ENCODE peak calls at places on chromosomes 5 and 9, in seven cellular contexts. One of them, this sample, is unnamed.

GRCh38 chr5:78627175-78627574 is 21.4 kb downstream of the LHFPL2 start:
- DNase-seq in HepG2: no peak
- DNase-seq in GM12878: no peak
- DNase-seq in HCT116: no peak
- DNase-seq in SK-N-SH: no peak
- DNase-seq in H1: no peak
- DNase-seq in K562: peak; percentile 37
- DNase-seq in this sample: no peak

GRCh38 chr9:121222524-121223171 is 21.0 kb upstream of the RAB14 start:
- DNase-seq in HepG2: peak; percentile 49
- DNase-seq in GM12878: no peak
- DNase-seq in HCT116: peak; percentile 54
- DNase-seq in SK-N-SH: peak; percentile 42
- DNase-seq in H1: no peak
- DNase-seq in K562: peak; percentile 42
- DNase-seq in this sample: no peak

GRCh38 chr5:79285833-79286232 is 49.9 kb downstream of the JMY start:
- DNase-seq in HepG2: no peak
- DNase-seq in GM12878: no peak
- DNase-seq in HCT116: no peak
- DNase-seq in SK-N-SH: no peak
- DNase-seq in H1: no peak
- DNase-seq in K562: no peak
- DNase-seq in this sample: no peak

GRCh38 chr9:129174724-129175514 is 3.1 kb downstream of the IER5L start:
- DNase-seq in HepG2: peak; percentile 57
- DNase-seq in GM12878: no peak
- DNase-seq in HCT116: peak; percentile 65
- DNase-seq in SK-N-SH: peak; percentile 88
- DNase-seq in H1: peak; percentile 77
- DNase-seq in K562: peak; percentile 81
- DNase-seq in this sample: no peak

GRCh38 chr9:27125030-27125429 is 16.0 kb downstream of the TEK start:
- DNase-seq in HepG2: no peak
- DNase-seq in GM12878: no peak
- DNase-seq in HCT116: peak; percentile 7
- DNase-seq in SK-N-SH: no peak
- DNase-seq in H1: no peak
- DNase-seq in K562: no peak
- DNase-seq in this sample: no peak

GRCh38 chr9:99732715-99733114 is 89.0 kb upstream of the NR4A3 start:
- DNase-seq in HepG2: no peak
- DNase-seq in GM12878: no peak
- DNase-seq in HCT116: no peak
- DNase-seq in SK-N-SH: no peak
- DNase-seq in H1: no peak
- DNase-seq in K562: no peak
- DNase-seq in this sample: no peak

GRCh38 chr9:72292184-72292787 is 72.7 kb downstream of the ZFAND5 start:
- DNase-seq in HepG2: peak; percentile 30
- DNase-seq in GM12878: no peak
- DNase-seq in HCT116: no peak
- DNase-seq in SK-N-SH: peak; percentile 27
- DNase-seq in H1: no peak
- DNase-seq in K562: no peak
- DNase-seq in this sample: no peak

GRCh38 chr5:111070272-111071134 is 1.0 kb upstream of the TSLP start:
- DNase-seq in HepG2: no peak
- DNase-seq in GM12878: no peak
- DNase-seq in HCT116: no peak
- DNase-seq in SK-N-SH: no peak
- DNase-seq in H1: peak; percentile 74
- DNase-seq in K562: no peak
- DNase-seq in this sample: no peak

GRCh38 chr9:128771094-128771721 is 519 bp downstream of the ZER1 start:
- DNase-seq in HepG2: no peak
- DNase-seq in GM12878: no peak
- DNase-seq in HCT116: no peak
- DNase-seq in SK-N-SH: no peak
- DNase-seq in H1: no peak
- DNase-seq in K562: no peak
- DNase-seq in this sample: no peak

GRCh38 chr9:13614060-13614459 is 334.6 kb upstream of the MPDZ start:
- DNase-seq in HepG2: no peak
- DNase-seq in GM12878: no peak
- DNase-seq in HCT116: no peak
- DNase-seq in SK-N-SH: peak; percentile 29
- DNase-seq in H1: no peak
- DNase-seq in K562: no peak
- DNase-seq in this sample: no peak

GRCh38 chr9:106868565-106868964 is 5.6 kb downstream of the ZNF462 start:
- DNase-seq in HepG2: no peak
- DNase-seq in GM12878: no peak
- DNase-seq in HCT116: no peak
- DNase-seq in SK-N-SH: no peak
- DNase-seq in H1: no peak
- DNase-seq in K562: no peak
- DNase-seq in this sample: no peak

GRCh38 chr9:17750285-17750684 is 171.4 kb downstream of the SH3GL2 start:
- DNase-seq in HepG2: no peak
- DNase-seq in GM12878: no peak
- DNase-seq in HCT116: no peak
- DNase-seq in SK-N-SH: no peak
- DNase-seq in H1: no peak
- DNase-seq in K562: no peak
- DNase-seq in this sample: no peak

GRCh38 chr9:96646081-96646991 is 8.8 kb downstream of the PRXL2C start:
- DNase-seq in HepG2: no peak
- DNase-seq in GM12878: no peak
- DNase-seq in HCT116: no peak
- DNase-seq in SK-N-SH: no peak
- DNase-seq in H1: no peak
- DNase-seq in K562: no peak
- DNase-seq in this sample: no peak

GRCh38 chr5:85334-85995 is 6.5 kb upstream of the PLEKHG4B start:
- DNase-seq in HepG2: no peak
- DNase-seq in GM12878: no peak
- DNase-seq in HCT116: no peak
- DNase-seq in SK-N-SH: no peak
- DNase-seq in H1: no peak
- DNase-seq in K562: peak; percentile 3
- DNase-seq in this sample: no peak

GRCh38 chr9:33232866-33233265 is 7.1 kb upstream of the SPINK4 start:
- DNase-seq in HepG2: no peak
- DNase-seq in GM12878: no peak
- DNase-seq in HCT116: no peak
- DNase-seq in SK-N-SH: no peak
- DNase-seq in H1: no peak
- DNase-seq in K562: no peak
- DNase-seq in this sample: no peak

GRCh38 chr5:90843443-90843842 is 284.8 kb downstream of the ADGRV1 start:
- DNase-seq in HepG2: no peak
- DNase-seq in GM12878: no peak
- DNase-seq in HCT116: no peak
- DNase-seq in SK-N-SH: no peak
- DNase-seq in H1: no peak
- DNase-seq in K562: no peak
- DNase-seq in this sample: no peak

GRCh38 chr5:139150359-139150999 is 47.7 kb downstream of the SIL1 start:
- DNase-seq in HepG2: no peak
- DNase-seq in GM12878: no peak
- DNase-seq in HCT116: no peak
- DNase-seq in SK-N-SH: no peak
- DNase-seq in H1: no peak
- DNase-seq in K562: no peak
- DNase-seq in this sample: no peak

GRCh38 chr9:36023260-36024048 is 13.3 kb upstream of the RECK start:
- DNase-seq in HepG2: peak; percentile 39
- DNase-seq in GM12878: peak; percentile 15
- DNase-seq in HCT116: peak; percentile 59
- DNase-seq in SK-N-SH: peak; percentile 68
- DNase-seq in H1: peak; percentile 83
- DNase-seq in K562: peak; percentile 34
- DNase-seq in this sample: peak; percentile 74

DNA sequence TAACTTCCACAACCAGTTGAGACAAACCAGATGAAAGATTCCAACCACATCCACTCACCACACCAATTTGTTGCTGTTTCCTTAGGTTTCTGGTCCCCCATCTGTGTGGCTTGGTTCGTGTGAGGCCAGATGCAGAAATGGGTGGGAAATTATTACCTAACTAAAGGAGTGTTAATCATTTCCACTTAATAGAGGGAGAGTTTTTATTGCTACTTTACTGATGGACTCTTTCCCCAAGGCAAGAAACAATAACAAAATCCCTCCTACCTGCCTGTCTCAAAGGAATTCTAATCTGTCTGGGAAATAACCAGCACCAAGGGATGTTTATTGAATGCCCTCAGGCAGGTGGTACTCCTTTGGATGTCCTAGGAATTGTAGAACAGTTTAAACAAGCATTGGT is 76.3 kb downstream of the TMEM167A start:
- DNase-seq in HepG2: no peak
- DNase-seq in GM12878: no peak
- DNase-seq in HCT116: no peak
- DNase-seq in SK-N-SH: no peak
- DNase-seq in H1: no peak
- DNase-seq in K562: no peak
- DNase-seq in this sample: no peak
- TF ChIP-seq SIN3A in HepG2: no peak
- TF ChIP-seq SIN3A in GM12878: no peak
- TF ChIP-seq SIN3A in HCT116: no peak
- TF ChIP-seq SIN3A in SK-N-SH: no peak
- TF ChIP-seq SIN3A in H1: no peak
- TF ChIP-seq SIN3A in K562: no peak
- TF ChIP-seq SIN3A in this sample: no peak

DNA sequence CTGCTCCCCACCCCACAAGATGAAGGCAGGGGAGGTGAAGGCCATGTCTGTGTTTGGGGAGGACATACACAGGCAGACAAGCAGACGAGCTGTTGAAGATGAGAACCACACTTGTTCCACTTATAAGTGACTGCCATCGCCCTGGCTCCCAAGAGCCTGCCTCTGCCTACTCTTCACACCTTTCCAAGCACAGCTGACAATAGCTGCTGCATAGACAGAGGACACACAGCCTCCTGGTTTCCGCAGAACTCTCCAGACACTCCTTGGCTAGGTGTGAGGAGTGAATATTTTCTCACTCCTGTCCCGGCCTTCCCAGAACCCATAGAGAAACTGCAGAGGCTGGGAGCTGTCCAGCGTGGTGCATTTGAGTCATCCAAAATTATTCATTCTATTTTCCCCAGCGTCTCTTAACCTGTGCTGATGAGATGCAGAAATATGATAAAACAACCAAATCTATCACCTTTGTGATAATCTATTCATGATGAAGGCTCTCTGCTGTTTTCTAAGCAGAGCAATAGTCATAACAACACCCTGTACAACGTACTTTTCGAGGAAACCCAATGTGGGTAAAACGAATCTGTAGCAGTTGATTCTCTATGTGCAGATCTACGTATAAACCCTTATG is 24.7 kb downstream of the KLF9 start:
- DNase-seq in HepG2: no peak
- DNase-seq in GM12878: no peak
- DNase-seq in HCT116: no peak
- DNase-seq in SK-N-SH: no peak
- DNase-seq in H1: no peak
- DNase-seq in K562: no peak
- DNase-seq in this sample: no peak
- H3K4me1 ChIP-seq in HepG2: peaks cover 4% of the 10 kb centered on the region
- H3K4me1 ChIP-seq in GM12878: no peaks in the 10 kb centered on the region
- H3K4me1 ChIP-seq in HCT116: peaks cover 5% of the 10 kb centered on the region
- H3K4me1 ChIP-seq in SK-N-SH: no peaks in the 10 kb centered on the region
- H3K4me1 ChIP-seq in H1: no peaks in the 10 kb centered on the region
- H3K4me1 ChIP-seq in K562: no peaks in the 10 kb centered on the region
- H3K4me1 ChIP-seq in this sample: no peaks in the 10 kb centered on the region

GRCh38 chr5:143596824-143597223 is 193.3 kb upstream of the NR3C1 start:
- DNase-seq in HepG2: no peak
- DNase-seq in GM12878: no peak
- DNase-seq in HCT116: no peak
- DNase-seq in SK-N-SH: no peak
- DNase-seq in H1: no peak
- DNase-seq in K562: no peak
- DNase-seq in this sample: no peak

GRCh38 chr5:143599474-143599873 is 196.0 kb upstream of the NR3C1 start:
- DNase-seq in HepG2: no peak
- DNase-seq in GM12878: no peak
- DNase-seq in HCT116: no peak
- DNase-seq in SK-N-SH: no peak
- DNase-seq in H1: no peak
- DNase-seq in K562: no peak
- DNase-seq in this sample: no peak

GRCh38 chr5:143601357-143601756 is 197.9 kb upstream of the NR3C1 start:
- DNase-seq in HepG2: peak; percentile 55
- DNase-seq in GM12878: no peak
- DNase-seq in HCT116: no peak
- DNase-seq in SK-N-SH: no peak
- DNase-seq in H1: no peak
- DNase-seq in K562: no peak
- DNase-seq in this sample: no peak

GRCh38 chr5:143601917-143602333 is 198.4 kb upstream of the NR3C1 start:
- DNase-seq in HepG2: no peak
- DNase-seq in GM12878: no peak
- DNase-seq in HCT116: no peak
- DNase-seq in SK-N-SH: no peak
- DNase-seq in H1: no peak
- DNase-seq in K562: no peak
- DNase-seq in this sample: no peak

DNA sequence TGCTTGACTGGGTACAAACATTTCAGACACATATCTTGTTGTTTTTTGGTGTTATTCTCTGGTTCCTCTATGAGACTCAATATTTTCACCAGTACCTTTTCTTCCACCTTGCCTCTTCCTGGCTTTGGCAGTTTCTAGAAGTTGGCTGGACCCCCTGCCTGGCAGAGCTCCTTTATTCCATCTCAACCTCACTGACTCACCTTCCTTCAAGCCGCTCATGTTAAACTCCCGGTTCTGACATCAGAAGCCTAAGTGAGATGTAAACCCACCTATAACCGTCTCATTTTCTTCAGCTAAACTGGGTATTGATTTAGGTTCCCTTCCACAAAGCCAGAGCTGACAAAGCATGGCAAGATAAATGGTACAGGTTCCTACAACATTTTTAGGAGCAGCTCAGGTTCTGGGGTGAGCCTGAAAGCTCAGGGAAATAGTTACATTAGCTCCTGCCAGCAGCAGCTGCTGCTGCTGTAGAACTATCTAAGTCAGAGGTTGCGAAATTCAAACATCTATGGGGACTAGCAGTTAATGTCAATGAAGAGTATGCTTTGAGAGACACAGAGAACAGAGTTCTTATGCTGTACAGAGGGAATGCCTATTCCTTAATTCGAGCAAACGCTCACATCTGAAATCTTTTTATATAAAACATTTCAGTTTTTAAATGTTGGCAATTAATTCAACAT is 197.1 kb upstream of the NR3C1 start:
- DNase-seq in HepG2: peak; percentile 76
- DNase-seq in GM12878: no peak
- DNase-seq in HCT116: no peak
- DNase-seq in SK-N-SH: no peak
- DNase-seq in H1: no peak
- DNase-seq in K562: no peak
- DNase-seq in this sample: no peak
- TF ChIP-seq SIN3A in HepG2: no peak
- TF ChIP-seq SIN3A in GM12878: no peak
- TF ChIP-seq SIN3A in HCT116: no peak
- TF ChIP-seq SIN3A in SK-N-SH: no peak
- TF ChIP-seq SIN3A in H1: no peak
- TF ChIP-seq SIN3A in K562: no peak
- TF ChIP-seq SIN3A in this sample: no peak

GRCh38 chr5:157216395-157217142 is 35.9 kb downstream of the ITK start:
- DNase-seq in HepG2: no peak
- DNase-seq in GM12878: no peak
- DNase-seq in HCT116: no peak
- DNase-seq in SK-N-SH: no peak
- DNase-seq in H1: no peak
- DNase-seq in K562: no peak
- DNase-seq in this sample: no peak
- H3K4me1 ChIP-seq in HepG2: no peaks in the 10 kb centered on the region
- H3K4me1 ChIP-seq in GM12878: peaks cover 60% of the 10 kb centered on the region
- H3K4me1 ChIP-seq in HCT116: no peaks in the 10 kb centered on the region
- H3K4me1 ChIP-seq in SK-N-SH: no peaks in the 10 kb centered on the region
- H3K4me1 ChIP-seq in H1: no peaks in the 10 kb centered on the region
- H3K4me1 ChIP-seq in K562: no peaks in the 10 kb centered on the region
- H3K4me1 ChIP-seq in this sample: no peaks in the 10 kb centered on the region

This sample was measured in Panc1.